ENCODE peak calls at places on chromosome 1, in ten cellular contexts. E, M, W, K, T, C, B, S, X and U are unnamed samples.

GRCh38 chr1:62728963-62729362 is 40.8 kb upstream of the DOCK7 start:
- DNase-seq in T (no peak), E (no peak), B (no peak), K (no peak), S (no peak), M (no peak), C (no peak), W (no peak), X (no peak), U (no peak)

GRCh38 chr1:214552174-214552608 is 789 bp upstream of the PTPN14 start:
- DNase-seq in B (peak; percentile 67), T (peak; percentile 42), X (peak; percentile 62), K (peak; percentile 36), S (peak; percentile 74), W (no peak), C (no peak), E (peak; percentile 45), M (no peak), U (no peak)

GRCh38 chr1:201531551-201532425 is 7.1 kb upstream of the NAV1 start:
- DNase-seq in K (no peak), S (no peak), C (peak; percentile 96), W (no peak), E (no peak), X (no peak), T (no peak), B (no peak), M (no peak), U (no peak)

GRCh38 chr1:160127865-160128523 is 12.4 kb downstream of the ATP1A2 start:
- DNase-seq in C (no peak), E (peak; percentile 8), X (no peak), M (no peak), K (no peak), S (peak; percentile 44), B (no peak), T (no peak), W (no peak), U (peak; percentile 13)

GRCh38 chr1:211643324-211644212 is 31.9 kb downstream of the NEK2 start:
- DNase-seq in M (no peak), B (peak; percentile 45), C (peak; percentile 78), S (no peak), X (no peak), K (peak; percentile 64), E (no peak), W (no peak), T (no peak), U (no peak)

GRCh38 chr1:227234998-227235405 is 83.3 kb downstream of the CDC42BPA start:
- DNase-seq in T (no peak), C (peak; percentile 42), E (peak; percentile 4), X (peak; percentile 26), B (no peak), S (peak; percentile 82), W (no peak), K (no peak), M (peak; percentile 12), U (peak; percentile 32)

GRCh38 chr1:234613128-234613875 is 3.3 kb upstream of the IRF2BP2 start:
- DNase-seq in X (no peak), C (no peak), B (no peak), E (no peak), S (peak; percentile 95), K (no peak), W (no peak), M (no peak), T (no peak), U (peak; percentile 92)

GRCh38 chr1:22822371-22822770 is 111.7 kb downstream of the EPHB2 start:
- DNase-seq in S (no peak), W (no peak), T (no peak), B (no peak), K (no peak), C (no peak), X (no peak), M (no peak), E (no peak), U (no peak)

GRCh38 chr1:19435181-19435580 is 50.2 kb downstream of the CAPZB start:
- DNase-seq in X (no peak), M (no peak), B (no peak), T (no peak), C (no peak), E (no peak), K (no peak), S (peak; percentile 90), W (no peak), U (peak; percentile 75)

GRCh38 chr1:90823686-90824085 is 106.6 kb upstream of the BARHL2 start:
- DNase-seq in X (no peak), S (no peak), W (no peak), T (no peak), B (no peak), E (no peak), M (no peak), C (no peak), K (no peak), U (no peak)

GRCh38 chr1:244548558-244549115 is 87.6 kb downstream of the CATSPERE start:
- DNase-seq in B (no peak), E (no peak), T (no peak), C (no peak), K (no peak), W (no peak), M (no peak), S (no peak), X (no peak), U (no peak)
- TF ChIP-seq CTCF in B (no peak), E (no peak), T (no peak), C (peak; percentile 42), K (no peak), W (no peak), M (peak; percentile 3), S (no peak), X (no peak), U (no peak)

DNA sequence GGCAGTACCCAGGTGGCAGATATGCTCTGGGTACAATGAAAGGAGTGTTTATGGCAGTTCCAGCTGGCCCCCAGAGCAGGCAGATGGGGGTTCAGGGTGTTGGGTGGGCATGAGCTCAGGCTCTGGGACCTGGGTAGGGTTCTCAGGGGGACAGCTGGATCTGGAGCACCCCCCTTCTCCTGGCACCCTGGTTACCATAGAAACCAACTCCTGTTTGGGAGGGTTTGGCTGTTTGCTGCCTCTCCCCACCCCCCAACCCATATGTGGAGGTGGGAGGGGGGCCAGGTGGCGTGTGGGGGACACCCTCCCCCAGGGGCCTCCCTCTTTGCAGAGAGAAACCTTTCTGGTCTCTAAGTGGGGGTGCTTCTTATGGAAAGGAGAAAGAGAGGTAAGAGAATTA is 7.2 kb downstream of the FOXO6 start:
- DNase-seq in W (no peak), S (no peak), K (no peak), X (no peak), B (no peak), T (no peak), C (no peak), M (no peak), E (no peak), U (no peak)
- H3K4me3 ChIP-seq in W (no peak overlapping the region), S (no peak overlapping the region), K (no peak overlapping the region), X (no peak overlapping the region), B (no peak overlapping the region), T (no peak overlapping the region), C (no peak overlapping the region), M (no peak overlapping the region), E (no peak overlapping the region), U (no peak overlapping the region)

GRCh38 chr1:206116873-206117150 is 376 bp downstream of the AVPR1B start:
- DNase-seq in W (no peak), T (no peak), S (no peak), M (no peak), X (no peak), C (no peak), B (no peak), K (no peak), E (no peak), U (no peak)

GRCh38 chr1:206114692-206115430 is 2.3 kb downstream of the AVPR1B start:
- DNase-seq in E (no peak), X (no peak), T (no peak), S (peak; percentile 12), C (no peak), M (no peak), K (no peak), W (no peak), B (peak; percentile 17), U (no peak)

GRCh38 chr1:206115791-206116190 is 1.4 kb downstream of the AVPR1B start:
- DNase-seq in B (peak; percentile 29), T (no peak), E (no peak), K (no peak), W (no peak), S (no peak), M (no peak), C (no peak), X (no peak), U (no peak)

GRCh38 chr1:206116191-206116872 is 856 bp downstream of the AVPR1B start:
- DNase-seq in K (no peak), C (no peak), B (peak; percentile 45), T (no peak), S (no peak), M (no peak), W (no peak), E (no peak), X (no peak), U (no peak)

GRCh38 chr1:206117151-206117948 is at the start of gene AVPR1B:
- DNase-seq in T (no peak), X (no peak), B (peak; percentile 75), S (peak; percentile 23), C (peak; percentile 83), W (no peak), E (no peak), K (peak; percentile 47), M (no peak), U (no peak)
- TF ChIP-seq CTCF in T (no peak), X (peak; percentile 45), B (peak; percentile 10), S (no peak), C (peak; percentile 55), W (no peak), E (peak; percentile 8), K (no peak), M (no peak), U (no peak)

GRCh38 chr1:243549108-243549507 is 293.3 kb downstream of the SDCCAG8 start:
- DNase-seq in M (no peak), E (no peak), T (no peak), X (peak; percentile 61), C (no peak), W (no peak), K (no peak), B (no peak), S (peak; percentile 56), U (no peak)

GRCh38 chr1:243547906-243548305 is 292.1 kb downstream of the SDCCAG8 start:
- DNase-seq in S (no peak), X (no peak), K (no peak), W (no peak), M (no peak), C (no peak), T (no peak), E (no peak), B (no peak), U (no peak)

GRCh38 chr1:243549791-243550190 is 293.9 kb downstream of the SDCCAG8 start:
- DNase-seq in S (peak; percentile 49), T (no peak), C (no peak), X (no peak), M (no peak), B (no peak), E (no peak), K (no peak), W (no peak), U (no peak)

GRCh38 chr1:243548516-243548915 is 292.7 kb downstream of the SDCCAG8 start:
- DNase-seq in M (no peak), S (peak; percentile 10), W (no peak), C (no peak), K (no peak), X (no peak), E (no peak), B (no peak), T (no peak), U (no peak)

DNA sequence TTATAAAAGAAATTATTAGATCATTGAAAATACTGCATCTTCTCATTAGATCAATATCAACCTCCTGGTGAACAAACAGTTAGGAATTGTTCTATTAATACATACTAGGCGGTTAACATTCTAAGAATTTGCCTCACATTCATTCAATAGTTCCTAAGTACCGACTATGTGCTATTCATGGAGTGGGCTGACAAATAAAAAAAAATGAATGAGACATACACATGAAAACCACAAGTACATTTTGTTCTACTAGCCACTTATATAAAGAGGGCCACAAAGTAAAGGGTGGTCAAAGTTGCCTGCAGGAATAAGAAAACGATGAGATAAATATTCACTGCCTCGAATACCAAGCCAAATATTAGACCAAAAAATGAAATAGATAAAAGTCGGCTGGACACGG is 294.4 kb downstream of the SDCCAG8 start:
- DNase-seq in T (no peak), K (no peak), E (no peak), M (no peak), C (no peak), W (no peak), S (peak; percentile 57), B (no peak), X (peak; percentile 9), U (no peak)
- H3K4me3 ChIP-seq in T (no peak overlapping the region), K (no peak overlapping the region), E (no peak overlapping the region), M (no peak overlapping the region), C (no peak overlapping the region), W (no peak overlapping the region), S (no peak overlapping the region), B (no peak overlapping the region), X (no peak overlapping the region), U (no peak overlapping the region)